ENCODE peak calls at places on chromosome 20, in seven cellular contexts. Z is A549, T is lower lobe of right lung, F is ovary, S is fibroblast of mammary gland, I is SK-N-SH, D is PC-9. E is an unnamed sample.

GRCh38 chr20:59392741-59393140 is 92.3 kb downstream of the EDN3 start:
- DNase-seq in Z (no peak), T (no peak), F (no peak), S (no peak), I (no peak), D (no peak), E (no peak)

GRCh38 chr20:13788167-13788834 is 3.5 kb downstream of the NDUFAF5 start:
- DNase-seq in Z (peak; percentile 83), T (no peak), F (no peak), S (peak; percentile 72), I (peak; percentile 58), D (peak; percentile 53), E (peak; percentile 70)

GRCh38 chr20:48149887-48150286 is 364.6 kb upstream of the SULF2 start:
- DNase-seq in Z (no peak), T (no peak), F (peak; percentile 11), S (no peak), I (no peak), D (no peak), E (no peak)

GRCh38 chr20:13681248-13682125 is 42.8 kb upstream of the TASP1 start:
- DNase-seq in Z (peak; percentile 67), T (no peak), F (no peak), S (no peak), I (no peak), D (no peak), E (no peak)

GRCh38 chr20:20593447-20594170 is 118.8 kb downstream of the RALGAPA2 start:
- DNase-seq in Z (peak; percentile 61), T (peak; percentile 47), F (peak; percentile 38), S (peak; percentile 67), I (peak; percentile 49), D (no peak), E (peak; percentile 60)

GRCh38 chr20:50806126-50806768 is 11.4 kb downstream of the BCAS4 start:
- DNase-seq in Z (no peak), T (no peak), F (no peak), S (no peak), I (no peak), D (no peak), E (no peak)

GRCh38 chr20:24979036-24979960 is 13.3 kb downstream of the APMAP start:
- DNase-seq in Z (no peak), T (no peak), F (no peak), S (no peak), I (no peak), D (no peak), E (no peak)

GRCh38 chr20:49424536-49424935 is 57.9 kb downstream of the KCNB1 start:
- DNase-seq in Z (no peak), T (no peak), F (no peak), S (no peak), I (peak; percentile 79), D (no peak), E (no peak)

GRCh38 chr20:61355096-61355495 is 103.0 kb downstream of the CDH4 start:
- DNase-seq in Z (no peak), T (no peak), F (no peak), S (peak; percentile 2), I (no peak), D (no peak), E (peak; percentile 28)

GRCh38 chr20:5480824-5481600 is 164.3 kb upstream of the PROKR2 start:
- DNase-seq in Z (no peak), T (no peak), F (no peak), S (no peak), I (no peak), D (no peak), E (no peak)

GRCh38 chr20:5845686-5846651 is 95.8 kb downstream of the SHLD1 start:
- DNase-seq in Z (peak; percentile 39), T (no peak), F (no peak), S (peak; percentile 72), I (peak; percentile 38), D (no peak), E (peak; percentile 62)

GRCh38 chr20:59850018-59850641 is 83.3 kb downstream of the SYCP2 start:
- DNase-seq in Z (peak; percentile 49), T (no peak), F (no peak), S (peak; percentile 52), I (no peak), D (no peak), E (peak; percentile 58)

GRCh38 chr20:58542411-58543095 is 27.4 kb upstream of the APCDD1L start:
- DNase-seq in Z (no peak), T (no peak), F (no peak), S (peak; percentile 63), I (no peak), D (peak; percentile 78), E (no peak)

GRCh38 chr20:6034134-6034969 is 19.5 kb downstream of the LRRN4 start:
- DNase-seq in Z (no peak), T (no peak), F (no peak), S (no peak), I (no peak), D (no peak), E (no peak)

GRCh38 chr20:45817652-45818194 is 5.3 kb downstream of the UBE2C start:
- DNase-seq in Z (no peak), T (no peak), F (no peak), S (peak; percentile 83), I (no peak), D (peak; percentile 96), E (peak; percentile 82)

GRCh38 chr20:50338479-50339195 is 148.0 kb downstream of the CEBPB start:
- DNase-seq in Z (no peak), T (no peak), F (no peak), S (no peak), I (no peak), D (no peak), E (peak; percentile 55)

DNA sequence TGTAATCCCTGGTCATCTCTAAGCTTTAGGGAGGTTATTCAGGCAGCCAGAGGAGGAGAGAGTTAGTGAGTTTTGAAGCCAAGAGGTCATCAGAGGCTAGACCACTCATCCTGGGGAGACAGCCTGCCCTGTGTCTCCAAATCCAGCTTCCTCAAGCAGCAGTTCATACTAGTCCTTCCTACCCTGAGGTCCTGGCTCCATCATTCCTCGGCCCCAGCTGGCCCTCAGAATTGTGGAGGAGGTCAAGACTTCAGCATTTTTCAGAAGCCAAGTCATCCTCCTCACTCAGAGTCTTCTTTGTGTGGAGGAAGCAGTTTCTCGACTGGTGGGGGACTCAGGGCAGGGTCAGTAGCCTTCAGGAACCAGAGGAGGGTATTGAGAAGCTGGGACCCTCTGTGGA is 12.4 kb upstream of the KIAA1755 start:
- DNase-seq in Z (no peak), T (no peak), F (no peak), S (peak; percentile 79), I (no peak), D (no peak), E (peak; percentile 81)
- H3K4me3 ChIP-seq in Z (no peak overlapping the region), T (no peak overlapping the region), F (no peak overlapping the region), S (no peak overlapping the region), I (no peak overlapping the region), D (no peak overlapping the region), E (no peak overlapping the region)

GRCh38 chr20:57473246-57474042 is 51.5 kb downstream of the CTCFL start:
- DNase-seq in Z (no peak), T (peak; percentile 66), F (peak; percentile 30), S (no peak), I (no peak), D (no peak), E (peak; percentile 14)
- TF ChIP-seq CTCF in Z (no peak), T (peak; percentile 5), F (no peak), S (peak; percentile 5), I (no peak), D (no peak), E (peak; percentile 11)

GRCh38 chr20:39829255-39829654 is 859.8 kb downstream of the MAFB start:
- DNase-seq in Z (no peak), T (no peak), F (no peak), S (peak; percentile 47), I (no peak), D (no peak), E (peak; percentile 43)

GRCh38 chr20:39830903-39831302 is 858.1 kb downstream of the MAFB start:
- DNase-seq in Z (no peak), T (no peak), F (no peak), S (no peak), I (no peak), D (no peak), E (no peak)

GRCh38 chr20:39825950-39826349 is 863.1 kb downstream of the MAFB start:
- DNase-seq in Z (no peak), T (no peak), F (no peak), S (peak; percentile 50), I (no peak), D (no peak), E (peak; percentile 67)

GRCh38 chr20:39825524-39825923 is 863.4 kb downstream of the DHX35 start:
- DNase-seq in Z (no peak), T (no peak), F (no peak), S (no peak), I (no peak), D (no peak), E (no peak)

GRCh38 chr20:39829713-39830112 is 859.3 kb downstream of the MAFB start:
- DNase-seq in Z (no peak), T (no peak), F (no peak), S (no peak), I (no peak), D (no peak), E (no peak)
- H3K4me3 ChIP-seq in Z (no peak overlapping the region), T (no peak overlapping the region), F (no peak overlapping the region), S (no peak overlapping the region), I (no peak overlapping the region), D (no peak overlapping the region), E (no peak overlapping the region)

GRCh38 chr20:17720755-17721154 is 21.0 kb downstream of the BANF2 start:
- DNase-seq in Z (no peak), T (no peak), F (no peak), S (no peak), I (no peak), D (no peak), E (no peak)

GRCh38 chr20:17722493-17723300 is 22.9 kb downstream of the BANF2 start:
- DNase-seq in Z (no peak), T (no peak), F (no peak), S (no peak), I (no peak), D (no peak), E (no peak)

GRCh38 chr20:17723301-17723691 is 23.5 kb downstream of the BANF2 start:
- DNase-seq in Z (no peak), T (no peak), F (no peak), S (no peak), I (no peak), D (no peak), E (no peak)

GRCh38 chr20:17725094-17725835 is 25.5 kb downstream of the BANF2 start:
- DNase-seq in Z (no peak), T (peak; percentile 92), F (no peak), S (no peak), I (no peak), D (no peak), E (no peak)

DNA sequence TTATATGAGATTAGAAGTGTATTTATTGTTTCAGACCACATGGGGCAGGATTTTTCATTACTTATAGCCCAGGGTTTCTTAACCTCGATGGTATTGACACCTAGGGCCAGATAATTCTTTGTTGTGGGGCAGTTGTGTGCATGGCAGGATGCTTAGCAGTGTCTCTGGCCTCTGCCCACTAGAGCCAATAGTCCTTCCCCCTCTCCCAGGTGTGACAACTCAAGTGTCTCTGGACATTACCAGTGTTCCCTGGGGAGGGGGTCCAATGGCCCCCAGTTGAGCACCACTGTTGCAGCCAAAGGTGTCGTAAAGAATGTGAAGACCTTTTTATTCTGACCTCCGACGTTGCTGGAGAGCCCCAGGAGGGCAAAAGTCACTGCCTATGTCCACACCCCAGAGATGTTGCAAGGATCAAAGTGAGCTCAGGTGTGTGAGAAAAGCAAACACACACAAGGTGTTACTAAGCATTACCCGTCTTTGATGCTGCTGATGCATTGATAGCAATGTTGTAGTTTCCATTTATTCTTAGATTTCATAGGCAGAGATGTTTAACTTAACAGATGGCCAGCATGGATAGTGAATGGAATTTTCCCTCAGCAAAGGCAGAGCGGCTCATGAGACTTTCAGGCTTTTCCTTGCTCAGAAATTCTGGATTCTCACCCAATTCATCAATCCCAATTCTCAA is 22.2 kb downstream of the BANF2 start:
- DNase-seq in Z (no peak), T (no peak), F (no peak), S (peak; percentile 10), I (no peak), D (peak; percentile 76), E (no peak)
- TF ChIP-seq CTCF in Z (no peak), T (no peak), F (no peak), S (no peak), I (peak; percentile 34), D (peak; percentile 35), E (no peak)

E was measured in astrocyte of the spinal cord.